ENCODE peak calls at places on chromosomes 5 and 9, in nine cellular contexts. Z, Y, W, A, V, G, F, P and X are unnamed samples.

GRCh38 chr9:114691956-114692295 is 9.9 kb upstream of the TEX48 start:
- DNase-seq in W (no peak), F (no peak), Y (no peak), P (no peak), Z (no peak), A (no peak), G (no peak), V (no peak), X (no peak)

GRCh38 chr5:68911840-68912690 is 181.7 kb upstream of the SLC30A5 start:
- DNase-seq in A (no peak), F (no peak), G (no peak), P (peak; percentile 20), Z (no peak), Y (no peak), V (no peak), W (peak; percentile 39), X (no peak)

GRCh38 chr5:154390096-154390495 is 55.7 kb upstream of the SAP30L start:
- DNase-seq in V (no peak), Y (no peak), F (no peak), A (no peak), G (no peak), Z (no peak), W (no peak), P (no peak), X (no peak)

GRCh38 chr9:135883410-135884089 is 23.8 kb downstream of the CAMSAP1 start:
- DNase-seq in V (no peak), F (no peak), W (no peak), G (no peak), Z (no peak), P (no peak), A (peak; percentile 23), Y (no peak), X (no peak)

GRCh38 chr9:36855443-36856315 is 178.4 kb downstream of the PAX5 start:
- DNase-seq in V (no peak), Z (no peak), P (no peak), F (no peak), Y (no peak), G (no peak), W (no peak), A (no peak), X (peak; percentile 92)

GRCh38 chr9:112059145-112059979 is 115.7 kb downstream of the SUSD1 start:
- DNase-seq in V (no peak), A (no peak), G (peak; percentile 47), Y (no peak), F (no peak), W (peak; percentile 86), Z (peak; percentile 80), P (no peak), X (peak; percentile 89)

GRCh38 chr9:36968574-36969215 is 65.4 kb downstream of the PAX5 start:
- DNase-seq in V (no peak), P (no peak), G (no peak), Z (peak; percentile 30), W (no peak), Y (no peak), F (no peak), A (no peak), X (no peak)

GRCh38 chr5:108749130-108749861 is 1.6 kb downstream of the FER start:
- DNase-seq in A (no peak), P (no peak), F (peak; percentile 53), G (peak; percentile 60), Y (no peak), W (peak; percentile 35), V (no peak), Z (no peak), X (peak; percentile 45)

GRCh38 chr5:147578228-147579024 is 68.6 kb upstream of the DPYSL3 start:
- DNase-seq in Z (no peak), P (no peak), F (no peak), V (no peak), Y (no peak), G (no peak), W (peak; percentile 66), A (no peak), X (peak; percentile 58)

GRCh38 chr9:69645488-69645887 is 26.7 kb downstream of the APBA1 start:
- DNase-seq in P (no peak), V (no peak), Y (no peak), G (peak; percentile 90), Z (peak; percentile 50), F (no peak), A (peak; percentile 79), W (no peak), X (no peak)

GRCh38 chr5:164235176-164235914 is 729.9 kb downstream of the MAT2B start:
- DNase-seq in P (no peak), V (no peak), W (peak; percentile 84), F (no peak), G (no peak), Y (no peak), Z (no peak), A (no peak), X (no peak)

GRCh38 chr9:136952876-136953770 is 1.1 kb downstream of the LCN12 start:
- DNase-seq in A (no peak), V (no peak), F (no peak), P (no peak), Z (no peak), G (no peak), Y (no peak), W (no peak), X (no peak)

GRCh38 chr5:172872997-172873491 is 39.0 kb downstream of the ERGIC1 start:
- DNase-seq in Z (no peak), G (no peak), P (peak; percentile 93), F (no peak), A (no peak), V (peak; percentile 90), W (no peak), Y (peak; percentile 95), X (no peak)

GRCh38 chr9:122005597-122005996 is 87.5 kb downstream of the TTLL11 start:
- DNase-seq in G (no peak), W (peak; percentile 54), V (no peak), P (no peak), Z (no peak), Y (no peak), A (no peak), F (no peak), X (peak; percentile 69)

GRCh38 chr5:154575869-154576806 is 98.1 kb upstream of the HAND1 start:
- DNase-seq in P (no peak), F (no peak), A (no peak), Y (no peak), G (no peak), V (no peak), Z (no peak), W (no peak), X (no peak)

GRCh38 chr5:6505415-6505763 is 56.7 kb downstream of the UBE2QL1 start:
- DNase-seq in V (no peak), P (no peak), Z (no peak), F (no peak), Y (no peak), G (no peak), A (no peak), W (no peak), X (no peak)

GRCh38 chr9:87891754-87892153 is 9.1 kb downstream of the SPATA31E1 start:
- DNase-seq in V (no peak), Z (no peak), W (no peak), A (no peak), P (no peak), F (no peak), G (no peak), Y (no peak), X (no peak)

GRCh38 chr9:93480728-93481324 is 27.4 kb upstream of the FAM120AOS start:
- DNase-seq in G (no peak), Z (no peak), P (no peak), Y (no peak), V (no peak), W (no peak), A (no peak), F (no peak), X (no peak)

GRCh38 chr5:73764586-73764985 is 138.6 kb downstream of the ARHGEF28 start:
- DNase-seq in F (no peak), Y (no peak), Z (no peak), G (no peak), P (no peak), A (no peak), V (no peak), W (no peak), X (peak; percentile 95)

GRCh38 chr9:69173497-69173890 is 583 bp upstream of the TJP2 start:
- DNase-seq in W (no peak), Y (no peak), A (no peak), Z (peak; percentile 94), G (no peak), F (no peak), V (no peak), P (no peak), X (no peak)

GRCh38 chr9:133888048-133888778 is 103.9 kb downstream of the VAV2 start:
- DNase-seq in F (no peak), Z (peak; percentile 83), Y (no peak), G (no peak), V (no peak), A (no peak), W (no peak), P (no peak), X (no peak)

GRCh38 chr5:134554319-134555222 is 29.1 kb downstream of the JADE2 start:
- DNase-seq in F (peak; percentile 32), Y (peak; percentile 83), G (no peak), W (peak; percentile 35), V (no peak), A (peak; percentile 64), P (peak; percentile 75), Z (peak; percentile 82), X (peak; percentile 96)

GRCh38 chr5:170283296-170283695 is 14.3 kb downstream of the LCP2 start:
- DNase-seq in G (no peak), P (no peak), W (no peak), A (no peak), Z (no peak), F (no peak), V (no peak), Y (no peak), X (no peak)
- H3K9me3 ChIP-seq in G (no peaks in the 10 kb centered on the region), P (peaks cover 14% of the 10 kb centered on the region), W (no peaks in the 10 kb centered on the region), A (no peaks in the 10 kb centered on the region), Z (no peaks in the 10 kb centered on the region), F (no peaks in the 10 kb centered on the region), V (peaks cover 4% of the 10 kb centered on the region), Y (no peaks in the 10 kb centered on the region), X (peaks cover 27% of the 10 kb centered on the region)

GRCh38 chr5:141319699-141320098 is 885 bp downstream of the TAF7 start:
- DNase-seq in P (no peak), V (no peak), G (no peak), A (no peak), W (peak; percentile 9), F (no peak), Y (no peak), Z (no peak), X (no peak)
- H3K9me3 ChIP-seq in P (peaks cover 61% of the 10 kb centered on the region), V (peaks cover 93% of the 10 kb centered on the region), G (peaks cover 21% of the 10 kb centered on the region), A (peaks cover 59% of the 10 kb centered on the region), W (peaks cover 59% of the 10 kb centered on the region), F (peaks cover 53% of the 10 kb centered on the region), Y (peaks cover 66% of the 10 kb centered on the region), Z (peaks cover 23% of the 10 kb centered on the region), X (peaks cover 81% of the 10 kb centered on the region)

GRCh38 chr5:11197726-11198125 is 436.7 kb upstream of the DAP start:
- DNase-seq in Y (no peak), F (no peak), A (no peak), W (no peak), V (no peak), P (no peak), G (no peak), Z (no peak), X (no peak)
- H3K9me3 ChIP-seq in Y (no peaks in the 10 kb centered on the region), F (no peaks in the 10 kb centered on the region), A (no peaks in the 10 kb centered on the region), W (no peaks in the 10 kb centered on the region), V (no peaks in the 10 kb centered on the region), P (no peaks in the 10 kb centered on the region), G (no peaks in the 10 kb centered on the region), Z (no peaks in the 10 kb centered on the region), X (no peaks in the 10 kb centered on the region)

DNA sequence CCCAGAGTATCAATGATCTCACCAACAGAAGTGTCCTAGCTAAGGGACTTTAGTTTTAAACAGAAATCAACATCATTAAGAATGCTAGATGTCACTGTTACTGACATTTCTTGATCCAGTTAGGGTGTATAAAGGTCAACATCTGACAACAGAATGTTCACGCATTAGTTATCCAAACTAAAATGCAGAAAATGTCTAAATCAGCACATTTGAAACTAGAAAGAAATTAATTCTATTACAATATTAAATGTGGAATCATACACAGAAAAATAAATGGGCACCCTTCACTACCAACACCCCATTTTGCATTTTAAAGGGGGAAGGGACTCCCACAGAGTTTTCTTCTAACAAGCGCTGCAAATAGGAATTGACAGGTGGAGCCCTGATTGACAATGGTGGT is 24.5 kb downstream of the ELAVL2 start:
- DNase-seq in Z (no peak), A (no peak), F (no peak), V (no peak), G (no peak), W (no peak), Y (no peak), P (no peak), X (no peak)
- H3K9me3 ChIP-seq in Z (no peaks in the 10 kb centered on the region), A (no peaks in the 10 kb centered on the region), F (no peaks in the 10 kb centered on the region), V (no peaks in the 10 kb centered on the region), G (no peaks in the 10 kb centered on the region), W (no peaks in the 10 kb centered on the region), Y (no peaks in the 10 kb centered on the region), P (no peaks in the 10 kb centered on the region), X (no peaks in the 10 kb centered on the region)